ENCODE peak calls at places on chromosome 17, in six cellular contexts. R is upper lobe of left lung, X is breast epithelium, A is heart left ventricle, E is testis, V is endothelial cell of umbilical vein. K is an unnamed sample.

GRCh38 chr17:60749050-60749449 is 71.4 kb downstream of the BCAS3 start:
- DNase-seq in A (no peak), X (no peak), R (no peak), E (no peak), V (no peak), K (no peak)

GRCh38 chr17:74763565-74764387 is 12.4 kb downstream of the NAT9 start:
- DNase-seq in E (no peak), V (no peak), R (no peak), A (no peak), X (no peak), K (no peak)

GRCh38 chr17:79997004-79997673 is 38.5 kb downstream of the TBC1D16 start:
- DNase-seq in V (no peak), A (no peak), X (no peak), R (no peak), E (no peak), K (no peak)

GRCh38 chr17:7717756-7718350 is 309 bp downstream of the DNAH2 start:
- DNase-seq in X (no peak), R (no peak), E (no peak), V (no peak), A (no peak), K (no peak)

GRCh38 chr17:68421486-68421885 is 35.8 kb downstream of the WIPI1 start:
- DNase-seq in R (no peak), E (no peak), V (no peak), X (no peak), A (no peak), K (peak; percentile 79)

GRCh38 chr17:47611372-47612350 is 38.1 kb upstream of the KPNB1 start:
- DNase-seq in V (no peak), E (no peak), R (no peak), A (no peak), X (no peak), K (no peak)

GRCh38 chr17:42518046-42518754 is 17.8 kb upstream of the NAGLU start:
- DNase-seq in X (peak; percentile 89), V (peak; percentile 98), A (peak; percentile 82), E (peak; percentile 71), R (no peak), K (peak; percentile 90)

GRCh38 chr17:56699186-56699895 is 105.8 kb downstream of the NOG start:
- DNase-seq in E (no peak), V (peak; percentile 56), A (peak; percentile 40), R (peak; percentile 85), X (peak; percentile 89), K (peak; percentile 48)

GRCh38 chr17:39018267-39019134 is 51.3 kb upstream of the FBXO47 start:
- DNase-seq in R (peak; percentile 66), A (no peak), X (no peak), E (no peak), V (peak; percentile 30), K (peak; percentile 52)

GRCh38 chr17:80246726-80247125 is 13.9 kb upstream of the RNF213 start:
- DNase-seq in R (no peak), A (no peak), E (no peak), X (no peak), V (no peak), K (no peak)

GRCh38 chr17:68161644-68162428 is 86.0 kb upstream of the AMZ2 start:
- DNase-seq in A (peak; percentile 38), X (no peak), E (no peak), R (no peak), V (no peak), K (no peak)

GRCh38 chr17:65729207-65729606 is 167.8 kb upstream of the AXIN2 start:
- DNase-seq in V (no peak), E (no peak), A (no peak), X (no peak), R (no peak), K (no peak)

GRCh38 chr17:67218385-67218950 is 26.5 kb downstream of the HELZ start:
- DNase-seq in A (no peak), E (no peak), X (no peak), R (no peak), V (no peak), K (no peak)

GRCh38 chr17:43619696-43620095 is 42.0 kb downstream of the MEOX1 start:
- DNase-seq in R (peak; percentile 56), X (no peak), E (no peak), V (no peak), A (no peak), K (no peak)

GRCh38 chr17:7336240-7337175 is at the start of gene ACAP1:
- DNase-seq in E (no peak), V (no peak), R (peak; percentile 92), A (no peak), X (no peak), K (no peak)

GRCh38 chr17:72122336-72122667 is 1.5 kb downstream of the SOX9 start:
- DNase-seq in E (no peak), A (no peak), X (no peak), V (no peak), R (no peak), K (no peak)

GRCh38 chr17:72119963-72120877 is 600 bp upstream of the SOX9 start:
- DNase-seq in X (peak; percentile 51), A (peak; percentile 69), E (peak; percentile 47), R (peak; percentile 88), V (no peak), K (peak; percentile 89)

GRCh38 chr17:72122002-72122310 is 1.1 kb downstream of the SOX9 start:
- DNase-seq in X (no peak), A (no peak), V (no peak), R (no peak), E (no peak), K (peak; percentile 84)

GRCh38 chr17:72120878-72121163 is at the start of gene SOX9:
- DNase-seq in R (no peak), E (peak; percentile 95), V (no peak), A (peak; percentile 94), X (peak; percentile 97), K (peak; percentile 86)

DNA sequence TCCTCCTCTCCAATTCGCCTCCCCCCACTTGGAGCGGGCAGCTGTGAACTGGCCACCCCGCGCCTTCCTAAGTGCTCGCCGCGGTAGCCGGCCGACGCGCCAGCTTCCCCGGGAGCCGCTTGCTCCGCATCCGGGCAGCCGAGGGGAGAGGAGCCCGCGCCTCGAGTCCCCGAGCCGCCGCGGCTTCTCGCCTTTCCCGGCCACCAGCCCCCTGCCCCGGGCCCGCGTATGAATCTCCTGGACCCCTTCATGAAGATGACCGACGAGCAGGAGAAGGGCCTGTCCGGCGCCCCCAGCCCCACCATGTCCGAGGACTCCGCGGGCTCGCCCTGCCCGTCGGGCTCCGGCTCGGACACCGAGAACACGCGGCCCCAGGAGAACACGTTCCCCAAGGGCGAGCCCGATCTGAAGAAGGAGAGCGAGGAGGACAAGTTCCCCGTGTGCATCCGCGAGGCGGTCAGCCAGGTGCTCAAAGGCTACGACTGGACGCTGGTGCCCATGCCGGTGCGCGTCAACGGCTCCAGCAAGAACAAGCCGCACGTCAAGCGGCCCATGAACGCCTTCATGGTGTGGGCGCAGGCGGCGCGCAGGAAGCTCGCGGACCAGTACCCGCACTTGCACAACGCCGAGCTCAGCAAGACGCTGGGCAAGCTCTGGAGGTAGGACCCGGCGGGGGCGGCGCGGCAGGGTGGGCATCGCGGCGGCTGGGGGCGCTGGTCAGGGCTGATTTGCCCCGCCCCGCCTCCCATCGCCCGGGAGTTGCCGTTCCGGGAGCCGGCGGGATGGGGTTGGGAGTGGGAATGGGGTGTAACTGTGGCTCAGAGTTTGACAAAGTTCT is 563 bp downstream of the SOX9 start:
- DNase-seq in V (no peak), A (peak; percentile 62), R (peak; percentile 90), E (no peak), X (no peak), K (no peak)
- TF ChIP-seq CTCF in V (no peak), A (peak; percentile 9), R (no peak), E (no peak), X (no peak), K (no peak)

GRCh38 chr17:82232322-82232785 is 3.5 kb downstream of the SLC16A3 start:
- DNase-seq in X (no peak), E (no peak), A (no peak), V (no peak), R (peak; percentile 75), K (no peak)

GRCh38 chr17:82230627-82231311 is 1.9 kb downstream of the SLC16A3 start:
- DNase-seq in R (peak; percentile 97), X (peak; percentile 62), A (peak; percentile 94), V (peak; percentile 75), E (peak; percentile 92), K (peak; percentile 96)

GRCh38 chr17:82231312-82231561 is 2.4 kb downstream of the SLC16A3 start:
- DNase-seq in A (no peak), X (no peak), E (no peak), R (no peak), V (no peak), K (no peak)

GRCh38 chr17:82232876-82233785 is 4.3 kb downstream of the SLC16A3 start:
- DNase-seq in R (no peak), V (no peak), A (peak; percentile 16), E (no peak), X (no peak), K (no peak)

DNA sequence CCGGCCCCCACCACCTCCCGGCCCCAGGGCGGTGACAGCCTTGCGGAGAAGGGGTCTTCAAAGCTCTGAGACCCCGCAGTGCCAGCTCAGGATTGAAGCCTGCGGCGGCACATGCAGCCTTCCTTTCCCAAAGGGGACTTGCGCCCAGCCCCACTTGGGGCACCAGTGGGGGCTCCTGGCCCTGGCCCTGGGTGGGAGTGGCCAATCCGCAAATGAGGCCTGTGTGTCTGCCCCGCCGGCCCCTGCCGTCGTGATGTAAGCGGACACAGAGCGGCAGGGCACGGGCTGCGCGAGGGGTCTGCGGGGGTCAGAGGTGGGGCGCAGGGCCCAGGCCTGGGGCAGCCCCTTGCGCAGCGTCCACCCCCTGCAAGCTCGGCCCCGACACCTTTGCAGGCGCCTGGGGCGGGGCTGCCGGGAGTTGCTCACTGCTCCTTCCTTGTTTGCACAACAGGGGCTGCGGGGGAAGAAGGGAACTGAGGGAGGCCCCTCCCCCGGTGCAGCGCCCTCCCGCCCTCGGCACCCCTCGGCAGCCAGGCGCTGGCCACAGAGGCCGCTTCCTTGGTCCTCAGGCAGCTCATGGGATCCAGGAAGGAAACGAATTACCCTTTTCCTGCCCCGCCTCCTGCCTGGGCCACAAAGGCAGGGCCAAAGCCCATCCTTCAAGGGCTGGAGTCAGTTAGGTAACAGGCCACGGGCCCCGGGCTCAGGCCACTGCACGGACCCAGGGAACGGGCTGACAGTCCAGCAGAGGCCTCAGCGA is 2.9 kb downstream of the SLC16A3 start:
- DNase-seq in A (peak; percentile 86), E (peak; percentile 76), X (peak; percentile 68), R (peak; percentile 94), V (peak; percentile 35), K (no peak)
- H3K4me3 ChIP-seq in A (peak overlapping the region; percentile 59), E (peak overlapping the region; percentile 53), X (peak overlapping the region; percentile 61), R (peak overlapping the region; percentile 77), V (peak overlapping the region; percentile 53), K (peak overlapping the region; percentile 33)

DNA sequence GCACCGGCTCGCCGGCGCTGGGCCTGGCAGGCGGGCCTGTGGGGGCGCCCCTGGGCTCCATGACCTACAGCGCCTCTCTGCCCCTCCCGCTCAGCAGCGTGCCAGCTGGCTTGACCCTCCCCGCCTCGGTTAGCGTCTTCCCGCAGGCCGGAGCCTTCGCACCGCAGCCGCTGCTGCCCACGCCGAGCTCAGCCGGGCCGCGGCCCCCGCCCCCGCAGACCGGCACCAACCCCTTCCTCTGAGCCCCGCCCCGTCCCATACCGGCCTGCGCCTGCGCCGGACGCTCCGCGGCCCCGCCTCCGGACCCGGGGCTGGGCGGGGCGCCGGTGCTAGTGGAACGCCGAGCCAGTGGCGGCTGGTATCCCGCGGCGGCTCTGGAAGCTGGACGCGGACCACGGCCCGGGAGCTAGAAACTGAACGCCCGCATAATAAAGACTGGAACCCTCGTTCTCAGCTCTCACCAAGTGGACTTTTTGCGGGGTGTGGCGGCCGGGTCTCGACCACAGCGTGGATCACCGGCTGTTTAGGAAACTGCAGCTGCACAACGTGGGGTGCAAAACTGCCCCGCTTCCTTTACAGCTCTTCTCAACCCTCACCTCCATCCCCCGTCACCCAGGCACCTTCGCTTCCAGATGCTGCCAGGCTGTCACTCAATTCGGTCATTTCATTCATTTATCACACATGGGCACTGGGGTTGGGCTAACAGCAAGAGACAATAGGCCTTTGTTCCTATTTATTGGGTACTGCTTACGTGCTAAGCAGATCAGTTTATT is 4.9 kb upstream of the SPATA20 start:
- DNase-seq in E (peak; percentile 90), R (peak; percentile 98), X (peak; percentile 76), V (peak; percentile 87), A (peak; percentile 89), K (peak; percentile 72)
- TF ChIP-seq POLR2A in E (no peak), R (peak; percentile 72), X (no peak), V (peak; percentile 81), A (peak; percentile 86), K (no peak)

GRCh38 chr17:63774141-63774981 is at the start of gene DDX42:
- DNase-seq in X (peak; percentile 83), E (peak; percentile 48), R (peak; percentile 96), V (peak; percentile 80), A (peak; percentile 93), K (peak; percentile 29)
- TF ChIP-seq CTCF in X (no peak), E (no peak), R (no peak), V (no peak), A (peak; percentile 10), K (no peak)